ENCODE peak calls at places on chromosomes 4 and X, in six cellular contexts. One of them, this sample, is unnamed.

GRCh38 chr4:40455340-40455902 is 120.3 kb downstream of the CHRNA9 start:
- DNase-seq in A549: no peak
- DNase-seq in IMR-90: no peak
- DNase-seq in SK-N-SH: no peak
- DNase-seq in K562: no peak
- DNase-seq in GM12878: no peak
- DNase-seq in this sample: peak

GRCh38 chrX:63754141-63754859 is 30.7 kb downstream of the ARHGEF9 start:
- DNase-seq in A549: peak
- DNase-seq in IMR-90: peak
- DNase-seq in SK-N-SH: no peak
- DNase-seq in K562: no peak
- DNase-seq in GM12878: no peak
- DNase-seq in this sample: no peak

GRCh38 chr4:152990471-152991131 is 54.5 kb downstream of the FHDC1 start:
- DNase-seq in A549: no peak
- DNase-seq in IMR-90: no peak
- DNase-seq in SK-N-SH: no peak
- DNase-seq in K562: peak
- DNase-seq in GM12878: no peak
- DNase-seq in this sample: no peak

GRCh38 chr4:5719329-5720055 is 8.5 kb downstream of the EVC start:
- DNase-seq in A549: no peak
- DNase-seq in IMR-90: peak
- DNase-seq in SK-N-SH: no peak
- DNase-seq in K562: no peak
- DNase-seq in GM12878: no peak
- DNase-seq in this sample: no peak

GRCh38 chrX:148661035-148661434 is 160.6 kb downstream of the AFF2 start:
- DNase-seq in A549: no peak
- DNase-seq in IMR-90: no peak
- DNase-seq in SK-N-SH: no peak
- DNase-seq in K562: no peak
- DNase-seq in GM12878: no peak
- DNase-seq in this sample: no peak

GRCh38 chr4:6752486-6752829 is 30.1 kb upstream of the KIAA0232 start:
- DNase-seq in A549: no peak
- DNase-seq in IMR-90: no peak
- DNase-seq in SK-N-SH: no peak
- DNase-seq in K562: peak
- DNase-seq in GM12878: no peak
- DNase-seq in this sample: no peak

GRCh38 chrX:66126671-66127070 is 37.4 kb upstream of the HEPH start:
- DNase-seq in A549: no peak
- DNase-seq in IMR-90: no peak
- DNase-seq in SK-N-SH: no peak
- DNase-seq in K562: peak
- DNase-seq in GM12878: no peak
- DNase-seq in this sample: no peak

GRCh38 chrX:2710041-2710471 is 19.0 kb downstream of the CD99 start:
- DNase-seq in A549: peak
- DNase-seq in IMR-90: peak
- DNase-seq in SK-N-SH: no peak
- DNase-seq in K562: peak
- DNase-seq in GM12878: no peak
- DNase-seq in this sample: no peak

GRCh38 chrX:53093177-53093655 is 726 bp upstream of the KANTR start:
- DNase-seq in A549: peak
- DNase-seq in IMR-90: peak
- DNase-seq in SK-N-SH: peak
- DNase-seq in K562: peak
- DNase-seq in GM12878: no peak
- DNase-seq in this sample: peak

GRCh38 chr4:77777135-77777777 is 41.9 kb downstream of the CNOT6L start:
- DNase-seq in A549: no peak
- DNase-seq in IMR-90: peak
- DNase-seq in SK-N-SH: peak
- DNase-seq in K562: no peak
- DNase-seq in GM12878: no peak
- DNase-seq in this sample: no peak

GRCh38 chr4:166657261-166657660 is 577.0 kb downstream of the SPOCK3 start:
- DNase-seq in A549: no peak
- DNase-seq in IMR-90: no peak
- DNase-seq in SK-N-SH: no peak
- DNase-seq in K562: no peak
- DNase-seq in GM12878: no peak
- DNase-seq in this sample: no peak

GRCh38 chr4:53453385-53453784 is 75.9 kb downstream of the FIP1L1 start:
- DNase-seq in A549: no peak
- DNase-seq in IMR-90: peak
- DNase-seq in SK-N-SH: no peak
- DNase-seq in K562: no peak
- DNase-seq in GM12878: no peak
- DNase-seq in this sample: no peak

GRCh38 chr4:130632731-130633604 is 1537.0 kb downstream of the C4orf33 start:
- DNase-seq in A549: no peak
- DNase-seq in IMR-90: no peak
- DNase-seq in SK-N-SH: no peak
- DNase-seq in K562: no peak
- DNase-seq in GM12878: no peak
- DNase-seq in this sample: peak

GRCh38 chr4:85445058-85445639 is 29.8 kb upstream of the ARHGAP24 start:
- DNase-seq in A549: no peak
- DNase-seq in IMR-90: no peak
- DNase-seq in SK-N-SH: no peak
- DNase-seq in K562: no peak
- DNase-seq in GM12878: no peak
- DNase-seq in this sample: no peak

GRCh38 chr4:146033149-146033548 is 94.5 kb upstream of the ZNF827 start:
- DNase-seq in A549: no peak
- DNase-seq in IMR-90: no peak
- DNase-seq in SK-N-SH: no peak
- DNase-seq in K562: no peak
- DNase-seq in GM12878: no peak
- DNase-seq in this sample: peak

GRCh38 chr4:103994059-103994458 is 274.3 kb upstream of the TACR3 start:
- DNase-seq in A549: no peak
- DNase-seq in IMR-90: no peak
- DNase-seq in SK-N-SH: no peak
- DNase-seq in K562: no peak
- DNase-seq in GM12878: no peak
- DNase-seq in this sample: peak

GRCh38 chrX:106780259-106780658 is 22.2 kb upstream of the TBC1D8B start:
- DNase-seq in A549: no peak
- DNase-seq in IMR-90: no peak
- DNase-seq in SK-N-SH: no peak
- DNase-seq in K562: no peak
- DNase-seq in GM12878: no peak
- DNase-seq in this sample: no peak

GRCh38 chr4:54146139-54146538 is 46.2 kb downstream of the GSX2 start:
- DNase-seq in A549: no peak
- DNase-seq in IMR-90: no peak
- DNase-seq in SK-N-SH: no peak
- DNase-seq in K562: no peak
- DNase-seq in GM12878: no peak
- DNase-seq in this sample: no peak

GRCh38 chr4:3387943-3388348 is 53.8 kb upstream of the HGFAC start:
- DNase-seq in A549: no peak
- DNase-seq in IMR-90: peak
- DNase-seq in SK-N-SH: peak
- DNase-seq in K562: no peak
- DNase-seq in GM12878: no peak
- DNase-seq in this sample: no peak

GRCh38 chr4:181960384-181960783 is 282.8 kb upstream of the TENM3 start:
- DNase-seq in A549: no peak
- DNase-seq in IMR-90: no peak
- DNase-seq in SK-N-SH: no peak
- DNase-seq in K562: no peak
- DNase-seq in GM12878: no peak
- DNase-seq in this sample: no peak

GRCh38 chrX:150100261-150100660 is 162.0 kb upstream of the EOLA2 start:
- DNase-seq in A549: no peak
- DNase-seq in IMR-90: peak
- DNase-seq in SK-N-SH: no peak
- DNase-seq in K562: no peak
- DNase-seq in GM12878: no peak
- DNase-seq in this sample: no peak

GRCh38 chr4:110624016-110624770 is 1.3 kb upstream of the PITX2 start:
- DNase-seq in A549: no peak
- DNase-seq in IMR-90: no peak
- DNase-seq in SK-N-SH: no peak
- DNase-seq in K562: no peak
- DNase-seq in GM12878: no peak
- DNase-seq in this sample: no peak

GRCh38 chr4:183430317-183430986 is 14.0 kb upstream of the CDKN2AIP start:
- DNase-seq in A549: no peak
- DNase-seq in IMR-90: no peak
- DNase-seq in SK-N-SH: no peak
- DNase-seq in K562: no peak
- DNase-seq in GM12878: no peak
- DNase-seq in this sample: no peak

GRCh38 chrX:18119856-18120255 is 100.8 kb downstream of the BEND2 start:
- DNase-seq in A549: no peak
- DNase-seq in IMR-90: no peak
- DNase-seq in SK-N-SH: no peak
- DNase-seq in K562: no peak
- DNase-seq in GM12878: no peak
- DNase-seq in this sample: no peak

GRCh38 chr4:186144180-186144579 is 39.7 kb downstream of the FAM149A start:
- DNase-seq in A549: peak
- DNase-seq in IMR-90: peak
- DNase-seq in SK-N-SH: peak
- DNase-seq in K562: no peak
- DNase-seq in GM12878: no peak
- DNase-seq in this sample: no peak

GRCh38 chr4:338759-339097 is 1.1 kb downstream of the ZNF141 start:
- DNase-seq in A549: no peak
- DNase-seq in IMR-90: no peak
- DNase-seq in SK-N-SH: no peak
- DNase-seq in K562: no peak
- DNase-seq in GM12878: no peak
- DNase-seq in this sample: no peak

GRCh38 chrX:39900788-39901170 is 197.0 kb downstream of the BCOR start:
- DNase-seq in A549: no peak
- DNase-seq in IMR-90: no peak
- DNase-seq in SK-N-SH: peak
- DNase-seq in K562: no peak
- DNase-seq in GM12878: no peak
- DNase-seq in this sample: no peak

GRCh38 chr4:3753711-3754412 is 12.3 kb upstream of the ADRA2C start:
- DNase-seq in A549: no peak
- DNase-seq in IMR-90: no peak
- DNase-seq in SK-N-SH: no peak
- DNase-seq in K562: no peak
- DNase-seq in GM12878: no peak
- DNase-seq in this sample: no peak

DNA sequence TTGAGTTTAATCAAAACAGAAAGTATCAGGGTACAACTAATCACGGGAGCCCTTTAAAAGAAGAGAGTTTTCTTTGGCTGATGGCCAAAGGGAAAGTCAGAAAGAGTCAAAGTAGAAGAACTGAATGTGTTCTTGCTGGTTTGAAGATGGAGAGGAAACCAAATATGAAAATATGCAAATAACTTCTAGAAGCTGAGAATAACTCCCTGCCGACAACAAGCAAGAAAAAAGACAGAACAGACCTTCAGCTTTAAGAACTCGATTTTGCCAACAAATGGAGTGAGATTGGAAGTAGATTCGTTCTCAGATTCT is 903.8 kb downstream of the STIM2 start:
- DNase-seq in A549: no peak
- DNase-seq in IMR-90: no peak
- DNase-seq in SK-N-SH: no peak
- DNase-seq in K562: no peak
- DNase-seq in GM12878: peak
- DNase-seq in this sample: no peak
- TF ChIP-seq SMC3 in A549: no peak
- TF ChIP-seq SMC3 in IMR-90: no peak
- TF ChIP-seq SMC3 in SK-N-SH: no peak
- TF ChIP-seq SMC3 in K562: no peak
- TF ChIP-seq SMC3 in GM12878: no peak
- TF ChIP-seq SMC3 in this sample: no peak

GRCh38 chrX:41010188-41010846 is 74.9 kb upstream of the USP9X start:
- DNase-seq in A549: peak
- DNase-seq in IMR-90: peak
- DNase-seq in SK-N-SH: peak
- DNase-seq in K562: peak
- DNase-seq in GM12878: no peak
- DNase-seq in this sample: peak
- TF ChIP-seq SMC3 in A549: peak
- TF ChIP-seq SMC3 in IMR-90: no peak
- TF ChIP-seq SMC3 in SK-N-SH: no peak
- TF ChIP-seq SMC3 in K562: no peak
- TF ChIP-seq SMC3 in GM12878: no peak
- TF ChIP-seq SMC3 in this sample: no peak

DNA sequence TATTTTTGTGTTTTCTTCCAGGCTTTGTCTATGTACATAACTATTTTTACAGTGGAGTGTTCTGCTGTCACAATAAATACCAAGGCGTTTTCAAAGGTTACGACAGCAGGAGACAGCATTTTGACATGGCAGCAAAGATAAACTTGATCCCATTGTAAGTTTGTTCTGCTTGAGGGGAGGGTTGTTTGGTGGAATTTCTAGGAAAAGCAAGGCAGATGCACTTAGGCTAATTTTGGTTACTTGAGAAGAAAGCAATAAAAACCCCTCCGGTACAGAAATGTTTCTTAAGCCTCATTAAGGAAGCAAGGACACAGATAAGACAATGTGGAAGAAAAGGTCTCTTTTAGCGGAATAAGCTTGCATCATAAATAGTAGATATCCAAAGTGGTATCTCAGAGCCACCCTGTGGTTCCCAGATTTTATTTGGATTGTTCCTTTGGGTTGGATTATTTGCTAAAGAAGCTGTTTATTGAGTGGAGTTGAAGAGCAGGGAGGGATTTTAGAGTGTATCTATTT is 54.3 kb downstream of the CLCN5 start:
- DNase-seq in A549: no peak
- DNase-seq in IMR-90: no peak
- DNase-seq in SK-N-SH: no peak
- DNase-seq in K562: no peak
- DNase-seq in GM12878: no peak
- DNase-seq in this sample: no peak
- TF ChIP-seq SMC3 in A549: no peak
- TF ChIP-seq SMC3 in IMR-90: no peak
- TF ChIP-seq SMC3 in SK-N-SH: no peak
- TF ChIP-seq SMC3 in K562: no peak
- TF ChIP-seq SMC3 in GM12878: no peak
- TF ChIP-seq SMC3 in this sample: no peak

GRCh38 chr4:47143261-47143660 is 111.9 kb downstream of the GABRB1 start:
- DNase-seq in A549: no peak
- DNase-seq in IMR-90: no peak
- DNase-seq in SK-N-SH: no peak
- DNase-seq in K562: no peak
- DNase-seq in GM12878: no peak
- DNase-seq in this sample: no peak

DNA sequence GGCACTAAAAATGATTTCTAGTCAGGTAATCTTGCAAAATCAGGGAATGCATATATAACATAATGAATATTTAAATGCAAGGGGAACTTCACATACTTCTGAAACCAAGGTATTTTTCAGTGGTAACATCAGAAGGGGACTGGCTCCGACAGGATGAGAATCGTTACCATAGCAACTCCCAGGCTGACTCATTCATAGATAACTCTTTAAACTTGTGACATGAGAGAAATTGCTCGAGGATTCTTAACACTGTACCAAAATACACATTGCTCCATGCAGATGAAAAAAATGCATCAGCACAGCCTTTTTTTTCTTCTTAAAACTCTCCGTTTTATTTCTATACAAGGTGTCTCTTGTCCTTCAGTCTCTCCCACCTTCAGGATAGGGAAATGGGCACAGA is 114.3 kb downstream of the GABRB1 start:
- DNase-seq in A549: no peak
- DNase-seq in IMR-90: peak
- DNase-seq in SK-N-SH: no peak
- DNase-seq in K562: no peak
- DNase-seq in GM12878: peak
- DNase-seq in this sample: peak
- TF ChIP-seq SMC3 in A549: no peak
- TF ChIP-seq SMC3 in IMR-90: no peak
- TF ChIP-seq SMC3 in SK-N-SH: no peak
- TF ChIP-seq SMC3 in K562: no peak
- TF ChIP-seq SMC3 in GM12878: no peak
- TF ChIP-seq SMC3 in this sample: no peak